ENCODE peak calls at places on chromosomes 4 and X, in six cellular contexts. One of them, this sample, is unnamed.
A peak's percentile ranks its signal among the peaks of the same experiment; 100 is the strongest.

GRCh38 chrX:87900320-87900908 is 382.8 kb downstream of the KLHL4 start:
- DNase-seq in activated T-helper 1 cell treated with Interleukin-2 at 50 U/mL for 16 hours: no peak
- DNase-seq in mesendoderm: no peak
- DNase-seq in foreskin fibroblast: no peak
- DNase-seq in Panc1: no peak
- DNase-seq in HFFc6: no peak
- DNase-seq in this sample: peak; percentile 39

GRCh38 chr4:1245481-1246051 is 3.4 kb downstream of the CTBP1 start:
- DNase-seq in activated T-helper 1 cell treated with Interleukin-2 at 50 U/mL for 16 hours: no peak
- DNase-seq in mesendoderm: no peak
- DNase-seq in foreskin fibroblast: no peak
- DNase-seq in Panc1: no peak
- DNase-seq in HFFc6: no peak
- DNase-seq in this sample: no peak

GRCh38 chr4:160299177-160299576 is 1196.3 kb downstream of the RAPGEF2 start:
- DNase-seq in activated T-helper 1 cell treated with Interleukin-2 at 50 U/mL for 16 hours: no peak
- DNase-seq in mesendoderm: no peak
- DNase-seq in foreskin fibroblast: no peak
- DNase-seq in Panc1: no peak
- DNase-seq in HFFc6: no peak
- DNase-seq in this sample: no peak

GRCh38 chr4:7121861-7122653 is 54.2 kb upstream of the GRPEL1 start:
- DNase-seq in activated T-helper 1 cell treated with Interleukin-2 at 50 U/mL for 16 hours: no peak
- DNase-seq in mesendoderm: no peak
- DNase-seq in foreskin fibroblast: no peak
- DNase-seq in Panc1: no peak
- DNase-seq in HFFc6: no peak
- DNase-seq in this sample: no peak

GRCh38 chr4:124152130-124152529 is 560.4 kb downstream of the ANKRD50 start:
- DNase-seq in activated T-helper 1 cell treated with Interleukin-2 at 50 U/mL for 16 hours: no peak
- DNase-seq in mesendoderm: no peak
- DNase-seq in foreskin fibroblast: no peak
- DNase-seq in Panc1: no peak
- DNase-seq in HFFc6: no peak
- DNase-seq in this sample: no peak

GRCh38 chr4:164252286-164252685 is 501.6 kb upstream of the SMIM31 start:
- DNase-seq in activated T-helper 1 cell treated with Interleukin-2 at 50 U/mL for 16 hours: no peak
- DNase-seq in mesendoderm: peak; percentile 72
- DNase-seq in foreskin fibroblast: no peak
- DNase-seq in Panc1: no peak
- DNase-seq in HFFc6: no peak
- DNase-seq in this sample: no peak

GRCh38 chrX:9141496-9141895 is 107.6 kb upstream of the FAM9B start:
- DNase-seq in activated T-helper 1 cell treated with Interleukin-2 at 50 U/mL for 16 hours: no peak
- DNase-seq in mesendoderm: no peak
- DNase-seq in foreskin fibroblast: no peak
- DNase-seq in Panc1: no peak
- DNase-seq in HFFc6: peak; percentile 73
- DNase-seq in this sample: peak; percentile 17

GRCh38 chrX:9438950-9439494 is 25.8 kb upstream of the TBL1X start:
- DNase-seq in activated T-helper 1 cell treated with Interleukin-2 at 50 U/mL for 16 hours: no peak
- DNase-seq in mesendoderm: no peak
- DNase-seq in foreskin fibroblast: no peak
- DNase-seq in Panc1: no peak
- DNase-seq in HFFc6: peak; percentile 61
- DNase-seq in this sample: no peak

GRCh38 chrX:47523713-47524166 is 37.3 kb upstream of the ARAF start:
- DNase-seq in activated T-helper 1 cell treated with Interleukin-2 at 50 U/mL for 16 hours: no peak
- DNase-seq in mesendoderm: no peak
- DNase-seq in foreskin fibroblast: no peak
- DNase-seq in Panc1: no peak
- DNase-seq in HFFc6: no peak
- DNase-seq in this sample: no peak

GRCh38 chr4:52633846-52634245 is 25.3 kb downstream of the USP46 start:
- DNase-seq in activated T-helper 1 cell treated with Interleukin-2 at 50 U/mL for 16 hours: no peak
- DNase-seq in mesendoderm: no peak
- DNase-seq in foreskin fibroblast: no peak
- DNase-seq in Panc1: no peak
- DNase-seq in HFFc6: no peak
- DNase-seq in this sample: no peak

GRCh38 chrX:151920101-151920500 is 7.4 kb downstream of the MAGEA4 start:
- DNase-seq in activated T-helper 1 cell treated with Interleukin-2 at 50 U/mL for 16 hours: no peak
- DNase-seq in mesendoderm: no peak
- DNase-seq in foreskin fibroblast: no peak
- DNase-seq in Panc1: no peak
- DNase-seq in HFFc6: no peak
- DNase-seq in this sample: no peak

GRCh38 chr4:126701756-126702155 is 931.0 kb upstream of the INTU start:
- DNase-seq in activated T-helper 1 cell treated with Interleukin-2 at 50 U/mL for 16 hours: no peak
- DNase-seq in mesendoderm: no peak
- DNase-seq in foreskin fibroblast: peak; percentile 78
- DNase-seq in Panc1: no peak
- DNase-seq in HFFc6: peak; percentile 70
- DNase-seq in this sample: no peak

GRCh38 chr4:127623755-127624087 is 9.0 kb upstream of the INTU start:
- DNase-seq in activated T-helper 1 cell treated with Interleukin-2 at 50 U/mL for 16 hours: no peak
- DNase-seq in mesendoderm: no peak
- DNase-seq in foreskin fibroblast: peak; percentile 31
- DNase-seq in Panc1: no peak
- DNase-seq in HFFc6: no peak
- DNase-seq in this sample: no peak

GRCh38 chr4:88765729-88766128 is 68.1 kb upstream of the NAP1L5 start:
- DNase-seq in activated T-helper 1 cell treated with Interleukin-2 at 50 U/mL for 16 hours: no peak
- DNase-seq in mesendoderm: peak; percentile 42
- DNase-seq in foreskin fibroblast: peak; percentile 81
- DNase-seq in Panc1: no peak
- DNase-seq in HFFc6: peak; percentile 83
- DNase-seq in this sample: peak; percentile 75

GRCh38 chr4:1196421-1197183 is 24.2 kb upstream of the SPON2 start:
- DNase-seq in activated T-helper 1 cell treated with Interleukin-2 at 50 U/mL for 16 hours: no peak
- DNase-seq in mesendoderm: no peak
- DNase-seq in foreskin fibroblast: no peak
- DNase-seq in Panc1: no peak
- DNase-seq in HFFc6: no peak
- DNase-seq in this sample: no peak

GRCh38 chr4:140736669-140737343 is 19.4 kb downstream of the TBC1D9 start:
- DNase-seq in activated T-helper 1 cell treated with Interleukin-2 at 50 U/mL for 16 hours: no peak
- DNase-seq in mesendoderm: peak; percentile 48
- DNase-seq in foreskin fibroblast: no peak
- DNase-seq in Panc1: no peak
- DNase-seq in HFFc6: no peak
- DNase-seq in this sample: no peak

GRCh38 chrX:45699158-45699557 is 498.5 kb upstream of the DIPK2B start:
- DNase-seq in activated T-helper 1 cell treated with Interleukin-2 at 50 U/mL for 16 hours: no peak
- DNase-seq in mesendoderm: no peak
- DNase-seq in foreskin fibroblast: peak; percentile 54
- DNase-seq in Panc1: no peak
- DNase-seq in HFFc6: peak; percentile 45
- DNase-seq in this sample: no peak

GRCh38 chr4:94256833-94257232 is 49.2 kb downstream of the SMARCAD1 start:
- DNase-seq in activated T-helper 1 cell treated with Interleukin-2 at 50 U/mL for 16 hours: no peak
- DNase-seq in mesendoderm: peak; percentile 3
- DNase-seq in foreskin fibroblast: no peak
- DNase-seq in Panc1: no peak
- DNase-seq in HFFc6: peak; percentile 7
- DNase-seq in this sample: no peak

GRCh38 chr4:55181606-55182005 is 56.2 kb upstream of the KDR start:
- DNase-seq in activated T-helper 1 cell treated with Interleukin-2 at 50 U/mL for 16 hours: no peak
- DNase-seq in mesendoderm: peak; percentile 70
- DNase-seq in foreskin fibroblast: no peak
- DNase-seq in Panc1: no peak
- DNase-seq in HFFc6: no peak
- DNase-seq in this sample: peak; percentile 20

GRCh38 chrX:102712967-102713677 is 874 bp downstream of the GPRASP2 start:
- DNase-seq in activated T-helper 1 cell treated with Interleukin-2 at 50 U/mL for 16 hours: no peak
- DNase-seq in mesendoderm: peak; percentile 63
- DNase-seq in foreskin fibroblast: peak; percentile 21
- DNase-seq in Panc1: peak; percentile 13
- DNase-seq in HFFc6: peak; percentile 5
- DNase-seq in this sample: no peak

GRCh38 chrX:20414781-20415445 is 148.2 kb upstream of the RPS6KA3 start:
- DNase-seq in activated T-helper 1 cell treated with Interleukin-2 at 50 U/mL for 16 hours: no peak
- DNase-seq in mesendoderm: peak; percentile 36
- DNase-seq in foreskin fibroblast: no peak
- DNase-seq in Panc1: no peak
- DNase-seq in HFFc6: no peak
- DNase-seq in this sample: peak; percentile 24

GRCh38 chrX:150759568-150760416 is 66.6 kb downstream of the MTMR1 start:
- DNase-seq in activated T-helper 1 cell treated with Interleukin-2 at 50 U/mL for 16 hours: no peak
- DNase-seq in mesendoderm: no peak
- DNase-seq in foreskin fibroblast: no peak
- DNase-seq in Panc1: no peak
- DNase-seq in HFFc6: no peak
- DNase-seq in this sample: no peak

GRCh38 chr4:102819588-102820365 is 7.6 kb downstream of the UBE2D3 start:
- DNase-seq in activated T-helper 1 cell treated with Interleukin-2 at 50 U/mL for 16 hours: no peak
- DNase-seq in mesendoderm: no peak
- DNase-seq in foreskin fibroblast: no peak
- DNase-seq in Panc1: no peak
- DNase-seq in HFFc6: no peak
- DNase-seq in this sample: no peak

GRCh38 chr4:111718763-111719537 is 426.3 kb upstream of the FAM241A start:
- DNase-seq in activated T-helper 1 cell treated with Interleukin-2 at 50 U/mL for 16 hours: no peak
- DNase-seq in mesendoderm: no peak
- DNase-seq in foreskin fibroblast: no peak
- DNase-seq in Panc1: no peak
- DNase-seq in HFFc6: no peak
- DNase-seq in this sample: no peak

GRCh38 chrX:97882306-97882705 is 998.6 kb downstream of the RPA4 start:
- DNase-seq in activated T-helper 1 cell treated with Interleukin-2 at 50 U/mL for 16 hours: no peak
- DNase-seq in mesendoderm: no peak
- DNase-seq in foreskin fibroblast: peak; percentile 7
- DNase-seq in Panc1: no peak
- DNase-seq in HFFc6: peak; percentile 10
- DNase-seq in this sample: no peak

GRCh38 chr4:6576512-6576911 is 1.5 kb downstream of the MAN2B2 start:
- DNase-seq in activated T-helper 1 cell treated with Interleukin-2 at 50 U/mL for 16 hours: no peak
- DNase-seq in mesendoderm: no peak
- DNase-seq in foreskin fibroblast: no peak
- DNase-seq in Panc1: no peak
- DNase-seq in HFFc6: no peak
- DNase-seq in this sample: no peak

GRCh38 chrX:54920610-54921426 is at the start of gene TRO:
- DNase-seq in activated T-helper 1 cell treated with Interleukin-2 at 50 U/mL for 16 hours: no peak
- DNase-seq in mesendoderm: peak; percentile 73
- DNase-seq in foreskin fibroblast: no peak
- DNase-seq in Panc1: no peak
- DNase-seq in HFFc6: no peak
- DNase-seq in this sample: no peak

GRCh38 chrX:129193357-129193756 is 329.9 kb downstream of the SMARCA1 start:
- DNase-seq in activated T-helper 1 cell treated with Interleukin-2 at 50 U/mL for 16 hours: no peak
- DNase-seq in mesendoderm: no peak
- DNase-seq in foreskin fibroblast: no peak
- DNase-seq in Panc1: no peak
- DNase-seq in HFFc6: no peak
- DNase-seq in this sample: no peak

GRCh38 chr4:142091691-142092182 is 455.4 kb downstream of the IL15 start:
- DNase-seq in activated T-helper 1 cell treated with Interleukin-2 at 50 U/mL for 16 hours: no peak
- DNase-seq in mesendoderm: no peak
- DNase-seq in foreskin fibroblast: peak; percentile 95
- DNase-seq in Panc1: peak; percentile 32
- DNase-seq in HFFc6: peak; percentile 97
- DNase-seq in this sample: peak; percentile 94

GRCh38 chr4:125728568-125728967 is 413.8 kb downstream of the FAT4 start:
- DNase-seq in activated T-helper 1 cell treated with Interleukin-2 at 50 U/mL for 16 hours: no peak
- DNase-seq in mesendoderm: peak; percentile 85
- DNase-seq in foreskin fibroblast: peak; percentile 93
- DNase-seq in Panc1: peak; percentile 94
- DNase-seq in HFFc6: peak; percentile 96
- DNase-seq in this sample: peak; percentile 95

GRCh38 chrX:14718403-14718802 is 154.5 kb downstream of the FANCB start:
- DNase-seq in activated T-helper 1 cell treated with Interleukin-2 at 50 U/mL for 16 hours: no peak
- DNase-seq in mesendoderm: no peak
- DNase-seq in foreskin fibroblast: no peak
- DNase-seq in Panc1: no peak
- DNase-seq in HFFc6: no peak
- DNase-seq in this sample: no peak

GRCh38 chrX:46380148-46380752 is 165.0 kb downstream of the ZNF674 start:
- DNase-seq in activated T-helper 1 cell treated with Interleukin-2 at 50 U/mL for 16 hours: no peak
- DNase-seq in mesendoderm: no peak
- DNase-seq in foreskin fibroblast: no peak
- DNase-seq in Panc1: no peak
- DNase-seq in HFFc6: no peak
- DNase-seq in this sample: no peak

GRCh38 chr4:65600656-65601055 is 69.6 kb downstream of the EPHA5 start:
- DNase-seq in activated T-helper 1 cell treated with Interleukin-2 at 50 U/mL for 16 hours: no peak
- DNase-seq in mesendoderm: no peak
- DNase-seq in foreskin fibroblast: no peak
- DNase-seq in Panc1: no peak
- DNase-seq in HFFc6: no peak
- DNase-seq in this sample: no peak

GRCh38 chrX:150544835-150545790 is 23.3 kb upstream of the MTM1 start:
- DNase-seq in activated T-helper 1 cell treated with Interleukin-2 at 50 U/mL for 16 hours: no peak
- DNase-seq in mesendoderm: no peak
- DNase-seq in foreskin fibroblast: no peak
- DNase-seq in Panc1: no peak
- DNase-seq in HFFc6: no peak
- DNase-seq in this sample: no peak

GRCh38 chrX:53433651-53434639 is at the start of gene HSD17B10:
- DNase-seq in activated T-helper 1 cell treated with Interleukin-2 at 50 U/mL for 16 hours: peak; percentile 76
- DNase-seq in mesendoderm: peak; percentile 90
- DNase-seq in foreskin fibroblast: peak; percentile 72
- DNase-seq in Panc1: no peak
- DNase-seq in HFFc6: peak; percentile 69
- DNase-seq in this sample: peak; percentile 48

GRCh38 chr4:119939066-119939995 is 127.3 kb downstream of the MAD2L1 start:
- DNase-seq in activated T-helper 1 cell treated with Interleukin-2 at 50 U/mL for 16 hours: no peak
- DNase-seq in mesendoderm: no peak
- DNase-seq in foreskin fibroblast: peak; percentile 18
- DNase-seq in Panc1: no peak
- DNase-seq in HFFc6: no peak
- DNase-seq in this sample: no peak

GRCh38 chrX:30680618-30681017 is 27.4 kb downstream of the GK start:
- DNase-seq in activated T-helper 1 cell treated with Interleukin-2 at 50 U/mL for 16 hours: no peak
- DNase-seq in mesendoderm: peak; percentile 61
- DNase-seq in foreskin fibroblast: no peak
- DNase-seq in Panc1: no peak
- DNase-seq in HFFc6: no peak
- DNase-seq in this sample: no peak

GRCh38 chrX:136209016-136209738 is 42.0 kb downstream of the MAP7D3 start:
- DNase-seq in activated T-helper 1 cell treated with Interleukin-2 at 50 U/mL for 16 hours: no peak
- DNase-seq in mesendoderm: peak; percentile 54
- DNase-seq in foreskin fibroblast: no peak
- DNase-seq in Panc1: no peak
- DNase-seq in HFFc6: no peak
- DNase-seq in this sample: no peak

This sample was measured in RCC 7860.